ENCODE peak calls at places on chromosome 10, in seven cellular contexts. I, T, K, A, R, S and X are unnamed samples.

GRCh38 chr10:26274391-26274790 is 57.8 kb downstream of the GAD2 start:
- DNase-seq in A (no peak), R (no peak), T (no peak), S (no peak), I (no peak), K (no peak), X (no peak)

GRCh38 chr10:62810131-62810530 is 5.6 kb downstream of the ADO start:
- DNase-seq in I (no peak), R (no peak), K (no peak), A (no peak), T (no peak), S (no peak), X (no peak)

GRCh38 chr10:88117869-88118632 is 254.6 kb downstream of the PTEN start:
- DNase-seq in I (peak), A (no peak), K (no peak), T (no peak), R (no peak), S (no peak), X (no peak)

GRCh38 chr10:93565421-93565820 is 1.0 kb upstream of the FFAR4 start:
- DNase-seq in K (no peak), I (no peak), T (no peak), S (no peak), A (no peak), R (no peak), X (no peak)

GRCh38 chr10:92790449-92790848 is 57.9 kb upstream of the EXOC6 start:
- DNase-seq in I (no peak), R (no peak), T (no peak), S (no peak), K (no peak), A (no peak), X (no peak)

GRCh38 chr10:88458209-88458608 is 124.9 kb downstream of the RNLS start:
- DNase-seq in K (no peak), T (no peak), A (no peak), S (no peak), I (no peak), R (no peak), X (no peak)

GRCh38 chr10:1552881-1553595 is 184.3 kb downstream of the ADARB2 start:
- DNase-seq in K (no peak), I (no peak), S (no peak), T (no peak), R (no peak), A (no peak), X (no peak)

GRCh38 chr10:29918623-29919400 is 140.6 kb downstream of the JCAD start:
- DNase-seq in A (no peak), R (no peak), S (no peak), T (no peak), I (no peak), K (no peak), X (no peak)

GRCh38 chr10:79047875-79048638 is 20.7 kb upstream of the ZMIZ1 start:
- DNase-seq in S (no peak), K (no peak), T (no peak), A (no peak), I (no peak), R (no peak), X (no peak)

GRCh38 chr10:70222340-70222794 is 10.9 kb downstream of the PPA1 start:
- DNase-seq in T (no peak), R (no peak), I (peak), K (no peak), A (no peak), S (no peak), X (no peak)

GRCh38 chr10:34723746-34724145 is 91.3 kb downstream of the PARD3 start:
- DNase-seq in T (no peak), I (peak), K (no peak), R (no peak), A (peak), S (peak), X (no peak)

GRCh38 chr10:21369697-21370096 is 155.8 kb downstream of the SKIDA1 start:
- DNase-seq in T (no peak), I (no peak), K (no peak), R (no peak), S (no peak), A (peak), X (no peak)

GRCh38 chr10:71245420-71246325 is 33.3 kb downstream of the UNC5B start:
- DNase-seq in A (no peak), R (no peak), T (no peak), K (no peak), I (no peak), S (no peak), X (no peak)

GRCh38 chr10:119495545-119495944 is 47.0 kb downstream of the RGS10 start:
- DNase-seq in T (no peak), S (no peak), R (no peak), A (no peak), I (no peak), K (no peak), X (no peak)

GRCh38 chr10:77939561-77940001 is 13.0 kb upstream of the DLG5 start:
- DNase-seq in R (no peak), S (no peak), T (no peak), A (peak), K (no peak), I (no peak), X (no peak)

GRCh38 chr10:12299222-12299973 is 49.9 kb upstream of the CAMK1D start:
- DNase-seq in S (no peak), R (no peak), K (no peak), A (no peak), T (no peak), I (no peak), X (no peak)

GRCh38 chr10:97046426-97047072 is 139.2 kb downstream of the SLIT1 start:
- DNase-seq in S (no peak), R (no peak), A (no peak), I (no peak), T (no peak), K (no peak), X (no peak)

GRCh38 chr10:14696763-14697321 is 77.9 kb downstream of the FAM107B start:
- DNase-seq in I (no peak), R (no peak), A (no peak), S (no peak), T (no peak), K (no peak), X (no peak)

GRCh38 chr10:125294109-125294508 is 133.7 kb upstream of the CTBP2 start:
- DNase-seq in R (no peak), S (no peak), T (no peak), I (no peak), K (no peak), A (no peak), X (no peak)

GRCh38 chr10:17356820-17357219 is 97.6 kb downstream of the ST8SIA6 start:
- DNase-seq in S (no peak), T (no peak), R (no peak), A (no peak), I (no peak), K (no peak), X (no peak)

GRCh38 chr10:62554632-62555199 is 180.5 kb downstream of the ZNF365 start:
- DNase-seq in R (peak), T (no peak), A (peak), S (no peak), K (no peak), I (peak), X (no peak)

GRCh38 chr10:3729397-3729796 is 55.6 kb downstream of the KLF6 start:
- DNase-seq in R (no peak), I (no peak), T (no peak), S (no peak), K (no peak), A (peak), X (no peak)

GRCh38 chr10:37774351-37774750 is 83.1 kb downstream of the ZNF248 start:
- DNase-seq in I (no peak), S (no peak), K (no peak), A (no peak), T (no peak), R (no peak), X (no peak)

GRCh38 chr10:43125274-43125845 is 12.9 kb upstream of the CSGALNACT2 start:
- DNase-seq in T (no peak), I (no peak), K (peak), A (no peak), R (no peak), S (no peak), X (no peak)

GRCh38 chr10:97792058-97792721 is 20.4 kb upstream of the SFRP5 start:
- DNase-seq in S (peak), A (peak), I (peak), R (peak), K (no peak), T (peak), X (no peak)

GRCh38 chr10:7383442-7383841 is 27.4 kb downstream of the SFMBT2 start:
- DNase-seq in T (no peak), I (no peak), A (no peak), S (no peak), K (no peak), R (no peak), X (no peak)

GRCh38 chr10:97736403-97736901 is 476 bp upstream of the ZFYVE27 start:
- DNase-seq in A (no peak), I (no peak), R (no peak), K (no peak), T (no peak), S (no peak), X (no peak)

GRCh38 chr10:118210276-118210675 is 131.8 kb downstream of the FAM204A start:
- DNase-seq in T (no peak), A (no peak), I (no peak), R (no peak), K (no peak), S (no peak), X (no peak)

GRCh38 chr10:122163182-122164027 is 107.7 kb upstream of the BTBD16 start:
- DNase-seq in S (peak), K (no peak), T (no peak), R (peak), I (no peak), A (no peak), X (no peak)

GRCh38 chr10:107430446-107430845 is 265.9 kb upstream of the SORCS1 start:
- DNase-seq in S (no peak), K (no peak), I (no peak), R (no peak), A (no peak), T (no peak), X (no peak)

GRCh38 chr10:5595591-5596590 is 70.5 kb downstream of the ASB13 start:
- DNase-seq in R (no peak), I (no peak), S (no peak), K (no peak), T (no peak), A (peak), X (no peak)

GRCh38 chr10:69819713-69820506 is 18.2 kb downstream of the COL13A1 start:
- DNase-seq in A (peak), K (no peak), S (no peak), T (no peak), I (peak), R (no peak), X (no peak)